ENCODE peak calls at places on chromosomes 11 and 22, in nine cellular contexts. One of them, this sample, is unnamed.

GRCh38 chr11:43868852-43869567 is 11.6 kb upstream of the ALKBH3 start:
- DNase-seq in GM12878: peak; percentile 84
- DNase-seq in tibial nerve: no peak
- DNase-seq in heart left ventricle: no peak
- DNase-seq in thyroid gland: no peak
- DNase-seq in uterus: no peak
- DNase-seq in stomach: no peak
- DNase-seq in ovary: no peak
- DNase-seq in HepG2: peak; percentile 41
- DNase-seq in this sample: no peak

GRCh38 chr11:63179446-63180068 is 35.5 kb upstream of the SLC22A24 start:
- DNase-seq in uterus: no peak
- DNase-seq in heart left ventricle: no peak
- DNase-seq in tibial nerve: no peak
- DNase-seq in thyroid gland: no peak
- DNase-seq in ovary: no peak
- DNase-seq in HepG2: no peak
- DNase-seq in stomach: no peak
- DNase-seq in GM12878: no peak
- DNase-seq in this sample: no peak

GRCh38 chr11:16216831-16217230 is 139.5 kb downstream of the SOX6 start:
- DNase-seq in stomach: no peak
- DNase-seq in uterus: no peak
- DNase-seq in GM12878: no peak
- DNase-seq in heart left ventricle: no peak
- DNase-seq in ovary: no peak
- DNase-seq in HepG2: no peak
- DNase-seq in thyroid gland: no peak
- DNase-seq in tibial nerve: no peak
- DNase-seq in this sample: no peak

GRCh38 chr22:39448205-39449054 is 8.4 kb upstream of the MGAT3 start:
- DNase-seq in tibial nerve: no peak
- DNase-seq in heart left ventricle: no peak
- DNase-seq in HepG2: no peak
- DNase-seq in GM12878: no peak
- DNase-seq in ovary: no peak
- DNase-seq in stomach: peak; percentile 59
- DNase-seq in thyroid gland: peak; percentile 91
- DNase-seq in uterus: no peak
- DNase-seq in this sample: no peak

GRCh38 chr22:48960576-48960975 is 867.1 kb downstream of the BRD1 start:
- DNase-seq in GM12878: no peak
- DNase-seq in HepG2: no peak
- DNase-seq in ovary: no peak
- DNase-seq in tibial nerve: no peak
- DNase-seq in thyroid gland: no peak
- DNase-seq in stomach: no peak
- DNase-seq in uterus: no peak
- DNase-seq in heart left ventricle: no peak
- DNase-seq in this sample: no peak

GRCh38 chr11:44304091-44305084 is 5.6 kb downstream of the ALX4 start:
- DNase-seq in HepG2: no peak
- DNase-seq in uterus: no peak
- DNase-seq in ovary: no peak
- DNase-seq in heart left ventricle: no peak
- DNase-seq in GM12878: no peak
- DNase-seq in stomach: no peak
- DNase-seq in tibial nerve: no peak
- DNase-seq in thyroid gland: no peak
- DNase-seq in this sample: no peak

GRCh38 chr11:64100782-64101358 is 65.0 kb downstream of the MACROD1 start:
- DNase-seq in uterus: no peak
- DNase-seq in thyroid gland: peak; percentile 82
- DNase-seq in ovary: no peak
- DNase-seq in HepG2: no peak
- DNase-seq in heart left ventricle: no peak
- DNase-seq in stomach: no peak
- DNase-seq in GM12878: no peak
- DNase-seq in tibial nerve: no peak
- DNase-seq in this sample: no peak

GRCh38 chr11:71391786-71392185 is 56.4 kb downstream of the DHCR7 start:
- DNase-seq in stomach: no peak
- DNase-seq in GM12878: no peak
- DNase-seq in thyroid gland: no peak
- DNase-seq in uterus: no peak
- DNase-seq in tibial nerve: no peak
- DNase-seq in heart left ventricle: no peak
- DNase-seq in ovary: no peak
- DNase-seq in HepG2: no peak
- DNase-seq in this sample: no peak

GRCh38 chr11:40328890-40329617 is 1130.4 kb downstream of the LRRC4C start:
- DNase-seq in ovary: no peak
- DNase-seq in GM12878: no peak
- DNase-seq in HepG2: peak; percentile 76
- DNase-seq in heart left ventricle: no peak
- DNase-seq in tibial nerve: no peak
- DNase-seq in stomach: peak; percentile 69
- DNase-seq in uterus: no peak
- DNase-seq in thyroid gland: peak; percentile 80
- DNase-seq in this sample: peak; percentile 69

GRCh38 chr11:44622721-44623258 is 57.3 kb downstream of the CD82 start:
- DNase-seq in ovary: peak; percentile 12
- DNase-seq in stomach: peak; percentile 10
- DNase-seq in tibial nerve: no peak
- DNase-seq in HepG2: no peak
- DNase-seq in uterus: no peak
- DNase-seq in heart left ventricle: no peak
- DNase-seq in thyroid gland: no peak
- DNase-seq in GM12878: no peak
- DNase-seq in this sample: peak; percentile 11

GRCh38 chr11:111414936-111415335 is 35.9 kb upstream of the POU2AF1 start:
- DNase-seq in ovary: no peak
- DNase-seq in tibial nerve: no peak
- DNase-seq in GM12878: no peak
- DNase-seq in stomach: no peak
- DNase-seq in thyroid gland: no peak
- DNase-seq in HepG2: no peak
- DNase-seq in heart left ventricle: no peak
- DNase-seq in uterus: no peak
- DNase-seq in this sample: no peak

GRCh38 chr11:1896895-1897294 is 5.2 kb upstream of the PRR33 start:
- DNase-seq in heart left ventricle: no peak
- DNase-seq in stomach: no peak
- DNase-seq in GM12878: no peak
- DNase-seq in HepG2: no peak
- DNase-seq in ovary: peak; percentile 2
- DNase-seq in tibial nerve: no peak
- DNase-seq in uterus: no peak
- DNase-seq in thyroid gland: no peak
- DNase-seq in this sample: no peak

GRCh38 chr11:134409552-134410429 is 2.3 kb downstream of the B3GAT1 start:
- DNase-seq in ovary: no peak
- DNase-seq in thyroid gland: no peak
- DNase-seq in uterus: no peak
- DNase-seq in HepG2: no peak
- DNase-seq in GM12878: no peak
- DNase-seq in tibial nerve: no peak
- DNase-seq in stomach: peak; percentile 67
- DNase-seq in heart left ventricle: no peak
- DNase-seq in this sample: no peak

GRCh38 chr11:15911377-15912044 is 444.8 kb downstream of the SOX6 start:
- DNase-seq in stomach: peak; percentile 35
- DNase-seq in ovary: peak; percentile 38
- DNase-seq in GM12878: no peak
- DNase-seq in HepG2: no peak
- DNase-seq in tibial nerve: peak; percentile 54
- DNase-seq in heart left ventricle: peak; percentile 72
- DNase-seq in thyroid gland: peak; percentile 79
- DNase-seq in uterus: peak; percentile 39
- DNase-seq in this sample: no peak

GRCh38 chr11:83681944-83682644 is 395.9 kb upstream of the CCDC90B start:
- DNase-seq in heart left ventricle: no peak
- DNase-seq in ovary: no peak
- DNase-seq in HepG2: no peak
- DNase-seq in tibial nerve: no peak
- DNase-seq in uterus: no peak
- DNase-seq in thyroid gland: peak; percentile 40
- DNase-seq in stomach: no peak
- DNase-seq in GM12878: no peak
- DNase-seq in this sample: no peak

GRCh38 chr11:123725995-123726655 is 15.3 kb downstream of the ZNF202 start:
- DNase-seq in stomach: no peak
- DNase-seq in HepG2: no peak
- DNase-seq in thyroid gland: no peak
- DNase-seq in heart left ventricle: no peak
- DNase-seq in uterus: no peak
- DNase-seq in GM12878: no peak
- DNase-seq in ovary: no peak
- DNase-seq in tibial nerve: no peak
- DNase-seq in this sample: no peak
- H3K36me3 ChIP-seq in stomach: peaks cover 83% of the 10 kb centered on the region
- H3K36me3 ChIP-seq in HepG2: peaks cover 61% of the 10 kb centered on the region
- H3K36me3 ChIP-seq in thyroid gland: peaks cover 58% of the 10 kb centered on the region
- H3K36me3 ChIP-seq in heart left ventricle: peaks cover 74% of the 10 kb centered on the region
- H3K36me3 ChIP-seq in uterus: no peaks in the 10 kb centered on the region
- H3K36me3 ChIP-seq in GM12878: peaks cover 36% of the 10 kb centered on the region
- H3K36me3 ChIP-seq in ovary: peaks cover 5% of the 10 kb centered on the region
- H3K36me3 ChIP-seq in tibial nerve: peaks cover 85% of the 10 kb centered on the region
- H3K36me3 ChIP-seq in this sample: peaks cover 36% of the 10 kb centered on the region

GRCh38 chr11:35167451-35167954 is 28.5 kb downstream of the CD44 start:
- DNase-seq in tibial nerve: no peak
- DNase-seq in heart left ventricle: peak; percentile 48
- DNase-seq in GM12878: no peak
- DNase-seq in thyroid gland: peak; percentile 28
- DNase-seq in ovary: no peak
- DNase-seq in stomach: no peak
- DNase-seq in uterus: peak; percentile 45
- DNase-seq in HepG2: no peak
- DNase-seq in this sample: no peak

GRCh38 chr11:35166369-35167360 is 27.7 kb downstream of the CD44 start:
- DNase-seq in stomach: no peak
- DNase-seq in heart left ventricle: peak; percentile 27
- DNase-seq in ovary: no peak
- DNase-seq in thyroid gland: no peak
- DNase-seq in GM12878: no peak
- DNase-seq in uterus: no peak
- DNase-seq in HepG2: no peak
- DNase-seq in tibial nerve: no peak
- DNase-seq in this sample: no peak

GRCh38 chr11:35169754-35170153 is 30.8 kb downstream of the CD44 start:
- DNase-seq in uterus: no peak
- DNase-seq in ovary: no peak
- DNase-seq in GM12878: no peak
- DNase-seq in thyroid gland: no peak
- DNase-seq in HepG2: no peak
- DNase-seq in stomach: no peak
- DNase-seq in heart left ventricle: no peak
- DNase-seq in tibial nerve: no peak
- DNase-seq in this sample: no peak

GRCh38 chr11:35170503-35170902 is 31.5 kb downstream of the CD44 start:
- DNase-seq in uterus: no peak
- DNase-seq in ovary: no peak
- DNase-seq in HepG2: no peak
- DNase-seq in heart left ventricle: no peak
- DNase-seq in stomach: no peak
- DNase-seq in tibial nerve: no peak
- DNase-seq in thyroid gland: no peak
- DNase-seq in GM12878: no peak
- DNase-seq in this sample: no peak

DNA sequence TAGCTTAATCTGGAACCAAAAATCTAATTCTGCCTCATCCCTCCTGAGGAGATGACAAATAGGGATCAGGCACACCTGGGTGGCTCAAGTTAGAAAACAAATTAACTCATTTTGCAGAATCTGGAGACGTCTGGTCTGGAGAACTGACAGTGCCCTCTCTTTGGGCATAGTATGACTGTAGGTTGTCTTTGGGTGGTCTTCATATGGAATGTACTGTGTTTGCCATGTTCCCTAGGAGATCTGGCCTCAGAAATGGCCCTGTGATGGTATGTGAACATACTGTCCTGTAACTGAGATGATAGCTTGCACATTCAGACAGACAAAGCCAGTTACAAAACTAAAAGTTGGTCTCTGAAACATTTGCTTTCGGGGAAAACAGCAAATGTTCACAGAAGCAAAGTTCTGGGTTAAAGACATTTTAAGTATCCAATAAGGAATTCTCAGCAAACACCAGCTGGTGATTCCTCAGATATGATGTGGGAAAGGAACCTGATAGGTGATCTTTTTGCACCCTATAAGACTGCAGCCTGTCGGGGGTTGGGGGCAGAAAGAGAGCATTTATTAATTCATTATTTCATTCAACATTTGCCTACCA is 29.7 kb downstream of the CD44 start:
- DNase-seq in uterus: no peak
- DNase-seq in stomach: no peak
- DNase-seq in GM12878: no peak
- DNase-seq in heart left ventricle: no peak
- DNase-seq in tibial nerve: no peak
- DNase-seq in thyroid gland: no peak
- DNase-seq in ovary: no peak
- DNase-seq in HepG2: no peak
- DNase-seq in this sample: no peak
- TF ChIP-seq POLR2A in uterus: no peak
- TF ChIP-seq POLR2A in stomach: no peak
- TF ChIP-seq POLR2A in GM12878: no peak
- TF ChIP-seq POLR2A in heart left ventricle: no peak
- TF ChIP-seq POLR2A in tibial nerve: no peak
- TF ChIP-seq POLR2A in thyroid gland: no peak
- TF ChIP-seq POLR2A in ovary: no peak
- TF ChIP-seq POLR2A in HepG2: no peak
- TF ChIP-seq POLR2A in this sample: no peak

GRCh38 chr11:23789200-23789853 is 707.5 kb upstream of the LUZP2 start:
- DNase-seq in HepG2: no peak
- DNase-seq in tibial nerve: no peak
- DNase-seq in GM12878: no peak
- DNase-seq in stomach: peak; percentile 27
- DNase-seq in heart left ventricle: no peak
- DNase-seq in uterus: no peak
- DNase-seq in thyroid gland: no peak
- DNase-seq in ovary: no peak
- DNase-seq in this sample: no peak
- H3K4me3 ChIP-seq in HepG2: no peak overlapping the region
- H3K4me3 ChIP-seq in tibial nerve: no peak overlapping the region
- H3K4me3 ChIP-seq in GM12878: no peak overlapping the region
- H3K4me3 ChIP-seq in stomach: no peak overlapping the region
- H3K4me3 ChIP-seq in heart left ventricle: no peak overlapping the region
- H3K4me3 ChIP-seq in uterus: no peak overlapping the region
- H3K4me3 ChIP-seq in thyroid gland: no peak overlapping the region
- H3K4me3 ChIP-seq in ovary: no peak overlapping the region
- H3K4me3 ChIP-seq in this sample: no peak overlapping the region

DNA sequence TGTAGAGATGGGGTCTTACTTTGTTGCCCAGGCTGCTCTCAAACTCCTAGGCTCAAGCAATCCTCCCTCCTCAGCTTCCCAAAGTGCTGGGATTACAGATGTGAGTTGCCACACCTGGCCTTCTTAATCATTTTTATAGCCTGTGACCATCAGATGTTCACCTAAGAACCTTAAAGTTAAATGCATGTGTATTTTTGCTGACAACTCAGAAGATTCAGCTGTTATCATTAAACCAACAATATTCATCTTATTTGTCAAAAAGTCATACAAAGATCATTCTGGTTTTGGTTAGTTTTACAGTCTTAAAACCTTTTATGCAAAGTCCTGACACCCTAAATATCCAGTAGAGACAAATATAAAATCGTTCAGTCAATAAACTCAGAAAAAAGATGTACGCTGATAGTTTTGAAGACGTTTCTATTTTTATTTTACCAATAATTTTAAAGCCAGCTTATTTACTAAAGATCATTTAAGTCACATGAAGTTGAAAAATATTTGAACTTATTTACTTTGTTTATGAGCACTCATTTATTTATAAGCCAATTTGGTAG is 22.2 kb downstream of the CLDN5 start:
- DNase-seq in ovary: no peak
- DNase-seq in GM12878: no peak
- DNase-seq in uterus: no peak
- DNase-seq in stomach: no peak
- DNase-seq in heart left ventricle: no peak
- DNase-seq in thyroid gland: no peak
- DNase-seq in HepG2: no peak
- DNase-seq in tibial nerve: no peak
- DNase-seq in this sample: no peak
- H3K36me3 ChIP-seq in ovary: no peaks in the 10 kb centered on the region
- H3K36me3 ChIP-seq in GM12878: peaks cover 11% of the 10 kb centered on the region
- H3K36me3 ChIP-seq in uterus: no peaks in the 10 kb centered on the region
- H3K36me3 ChIP-seq in stomach: no peaks in the 10 kb centered on the region
- H3K36me3 ChIP-seq in heart left ventricle: no peaks in the 10 kb centered on the region
- H3K36me3 ChIP-seq in thyroid gland: no peaks in the 10 kb centered on the region
- H3K36me3 ChIP-seq in HepG2: peaks cover 33% of the 10 kb centered on the region
- H3K36me3 ChIP-seq in tibial nerve: no peaks in the 10 kb centered on the region
- H3K36me3 ChIP-seq in this sample: no peaks in the 10 kb centered on the region

This sample was measured in breast epithelium.